ENCODE peak calls at places on chromosomes 6 and 20, in four cellular contexts. One of them, this sample, is unnamed.

GRCh38 chr6:127737009-127737486 is 160.1 kb downstream of the C6orf58 start:
- DNase-seq in choroid plexus epithelial cell: peak
- DNase-seq in kidney epithelial cell: peak
- DNase-seq in adrenal gland: peak
- DNase-seq in this sample: peak

GRCh38 chr6:101396552-101397173 is 3.2 kb downstream of the GRIK2 start:
- DNase-seq in choroid plexus epithelial cell: peak
- DNase-seq in adrenal gland: no peak
- DNase-seq in kidney epithelial cell: no peak
- DNase-seq in this sample: peak

GRCh38 chr6:73951186-73951585 is 255.2 kb downstream of the CD109 start:
- DNase-seq in kidney epithelial cell: no peak
- DNase-seq in choroid plexus epithelial cell: no peak
- DNase-seq in adrenal gland: no peak
- DNase-seq in this sample: no peak

GRCh38 chr6:85684125-85684808 is 41.6 kb upstream of the SYNCRIP start:
- DNase-seq in adrenal gland: no peak
- DNase-seq in kidney epithelial cell: no peak
- DNase-seq in choroid plexus epithelial cell: peak
- DNase-seq in this sample: no peak

GRCh38 chr6:52995913-52996685 is 1.0 kb upstream of the GSTA4 start:
- DNase-seq in adrenal gland: peak
- DNase-seq in kidney epithelial cell: no peak
- DNase-seq in choroid plexus epithelial cell: peak
- DNase-seq in this sample: peak

GRCh38 chr6:47073125-47074110 is 31.3 kb upstream of the ADGRF1 start:
- DNase-seq in choroid plexus epithelial cell: peak
- DNase-seq in adrenal gland: no peak
- DNase-seq in kidney epithelial cell: no peak
- DNase-seq in this sample: no peak

GRCh38 chr6:70956451-70957283 is at the start of gene B3GAT2:
- DNase-seq in choroid plexus epithelial cell: peak
- DNase-seq in adrenal gland: no peak
- DNase-seq in kidney epithelial cell: no peak
- DNase-seq in this sample: peak

GRCh38 chr6:149094934-149095341 is 222.6 kb upstream of the TAB2 start:
- DNase-seq in kidney epithelial cell: no peak
- DNase-seq in choroid plexus epithelial cell: peak
- DNase-seq in adrenal gland: no peak
- DNase-seq in this sample: peak

GRCh38 chr6:81228912-81229540 is 523.5 kb downstream of the TENT5A start:
- DNase-seq in kidney epithelial cell: no peak
- DNase-seq in adrenal gland: no peak
- DNase-seq in choroid plexus epithelial cell: peak
- DNase-seq in this sample: peak

GRCh38 chr20:19756756-19757486 is 1.1 kb upstream of the RIN2 start:
- DNase-seq in choroid plexus epithelial cell: no peak
- DNase-seq in kidney epithelial cell: no peak
- DNase-seq in adrenal gland: no peak
- DNase-seq in this sample: peak

GRCh38 chr20:63128956-63129355 is 87.0 kb downstream of the YTHDF1 start:
- DNase-seq in choroid plexus epithelial cell: no peak
- DNase-seq in adrenal gland: no peak
- DNase-seq in kidney epithelial cell: no peak
- DNase-seq in this sample: no peak

GRCh38 chr20:46333136-46333991 is 25.1 kb upstream of the CDH22 start:
- DNase-seq in kidney epithelial cell: no peak
- DNase-seq in choroid plexus epithelial cell: no peak
- DNase-seq in adrenal gland: peak
- DNase-seq in this sample: no peak

GRCh38 chr6:5865492-5866031 is 141.2 kb downstream of the NRN1 start:
- DNase-seq in choroid plexus epithelial cell: no peak
- DNase-seq in adrenal gland: no peak
- DNase-seq in kidney epithelial cell: no peak
- DNase-seq in this sample: no peak

GRCh38 chr6:56677559-56677958 is 34.9 kb upstream of the DST start:
- DNase-seq in adrenal gland: no peak
- DNase-seq in kidney epithelial cell: no peak
- DNase-seq in choroid plexus epithelial cell: peak
- DNase-seq in this sample: no peak

GRCh38 chr6:1337791-1338190 is 25.9 kb downstream of the FOXQ1 start:
- DNase-seq in choroid plexus epithelial cell: no peak
- DNase-seq in kidney epithelial cell: no peak
- DNase-seq in adrenal gland: no peak
- DNase-seq in this sample: no peak

GRCh38 chr20:14707865-14708574 is 370.6 kb upstream of the FLRT3 start:
- DNase-seq in kidney epithelial cell: no peak
- DNase-seq in choroid plexus epithelial cell: no peak
- DNase-seq in adrenal gland: no peak
- DNase-seq in this sample: no peak

GRCh38 chr6:19925533-19925932 is 88.4 kb downstream of the ID4 start:
- DNase-seq in adrenal gland: no peak
- DNase-seq in kidney epithelial cell: no peak
- DNase-seq in choroid plexus epithelial cell: no peak
- DNase-seq in this sample: no peak

GRCh38 chr20:48728042-48728837 is 99.6 kb downstream of the PREX1 start:
- DNase-seq in adrenal gland: no peak
- DNase-seq in choroid plexus epithelial cell: no peak
- DNase-seq in kidney epithelial cell: no peak
- DNase-seq in this sample: no peak

GRCh38 chr20:33731693-33732165 is at the start of gene ZNF341:
- DNase-seq in kidney epithelial cell: no peak
- DNase-seq in choroid plexus epithelial cell: no peak
- DNase-seq in adrenal gland: peak
- DNase-seq in this sample: peak

GRCh38 chr6:167787896-167788530 is 38.7 kb upstream of the AFDN start:
- DNase-seq in kidney epithelial cell: no peak
- DNase-seq in choroid plexus epithelial cell: no peak
- DNase-seq in adrenal gland: peak
- DNase-seq in this sample: no peak

GRCh38 chr20:62236674-62236996 is 1.7 kb upstream of the OSBPL2 start:
- DNase-seq in adrenal gland: no peak
- DNase-seq in choroid plexus epithelial cell: no peak
- DNase-seq in kidney epithelial cell: no peak
- DNase-seq in this sample: no peak

GRCh38 chr6:110776413-110776812 is 38.9 kb downstream of the CDK19 start:
- DNase-seq in adrenal gland: no peak
- DNase-seq in kidney epithelial cell: no peak
- DNase-seq in choroid plexus epithelial cell: no peak
- DNase-seq in this sample: no peak

GRCh38 chr6:55512904-55513303 is 66.1 kb downstream of the HMGCLL1 start:
- DNase-seq in adrenal gland: no peak
- DNase-seq in choroid plexus epithelial cell: no peak
- DNase-seq in kidney epithelial cell: no peak
- DNase-seq in this sample: no peak

GRCh38 chr6:47337519-47337918 is 27.8 kb upstream of the TNFRSF21 start:
- DNase-seq in kidney epithelial cell: no peak
- DNase-seq in choroid plexus epithelial cell: no peak
- DNase-seq in adrenal gland: no peak
- DNase-seq in this sample: no peak

GRCh38 chr20:13355386-13355785 is 134.3 kb downstream of the ISM1 start:
- DNase-seq in adrenal gland: no peak
- DNase-seq in choroid plexus epithelial cell: no peak
- DNase-seq in kidney epithelial cell: no peak
- DNase-seq in this sample: no peak

GRCh38 chr20:38764563-38765355 is 16.5 kb downstream of the ACTR5 start:
- DNase-seq in choroid plexus epithelial cell: peak
- DNase-seq in kidney epithelial cell: peak
- DNase-seq in adrenal gland: peak
- DNase-seq in this sample: peak

GRCh38 chr20:12255571-12255970 is 337.9 kb downstream of the BTBD3 start:
- DNase-seq in kidney epithelial cell: no peak
- DNase-seq in choroid plexus epithelial cell: no peak
- DNase-seq in adrenal gland: no peak
- DNase-seq in this sample: no peak

GRCh38 chr6:112881828-112882227 is 534.7 kb downstream of the RFPL4B start:
- DNase-seq in kidney epithelial cell: no peak
- DNase-seq in choroid plexus epithelial cell: no peak
- DNase-seq in adrenal gland: no peak
- DNase-seq in this sample: no peak

GRCh38 chr20:48635791-48636267 is 192.0 kb downstream of the PREX1 start:
- DNase-seq in kidney epithelial cell: no peak
- DNase-seq in choroid plexus epithelial cell: peak
- DNase-seq in adrenal gland: peak
- DNase-seq in this sample: peak

GRCh38 chr6:81820979-81821378 is 68.5 kb upstream of the TENT5A start:
- DNase-seq in adrenal gland: no peak
- DNase-seq in kidney epithelial cell: no peak
- DNase-seq in choroid plexus epithelial cell: no peak
- DNase-seq in this sample: no peak

GRCh38 chr6:105400501-105400900 is 2.4 kb downstream of the PREP start:
- DNase-seq in kidney epithelial cell: no peak
- DNase-seq in adrenal gland: no peak
- DNase-seq in choroid plexus epithelial cell: no peak
- DNase-seq in this sample: no peak

GRCh38 chr6:105401247-105402089 is 1.4 kb downstream of the PREP start:
- DNase-seq in choroid plexus epithelial cell: peak
- DNase-seq in adrenal gland: no peak
- DNase-seq in kidney epithelial cell: no peak
- DNase-seq in this sample: peak

GRCh38 chr6:105402090-105402980 is 547 bp downstream of the PREP start:
- DNase-seq in kidney epithelial cell: no peak
- DNase-seq in adrenal gland: peak
- DNase-seq in choroid plexus epithelial cell: peak
- DNase-seq in this sample: peak

GRCh38 chr6:105398859-105399258 is 4.0 kb downstream of the PREP start:
- DNase-seq in kidney epithelial cell: no peak
- DNase-seq in adrenal gland: no peak
- DNase-seq in choroid plexus epithelial cell: no peak
- DNase-seq in this sample: no peak

GRCh38 chr6:105402981-105403935 is at the start of gene PREP:
- DNase-seq in adrenal gland: peak
- DNase-seq in kidney epithelial cell: no peak
- DNase-seq in choroid plexus epithelial cell: peak
- DNase-seq in this sample: peak
- TF ChIP-seq CTCF in adrenal gland: peak
- TF ChIP-seq CTCF in kidney epithelial cell: peak
- TF ChIP-seq CTCF in choroid plexus epithelial cell: peak
- TF ChIP-seq CTCF in this sample: peak

GRCh38 chr6:26578279-26578678 is 18.5 kb upstream of the ABT1 start:
- DNase-seq in choroid plexus epithelial cell: no peak
- DNase-seq in adrenal gland: no peak
- DNase-seq in kidney epithelial cell: no peak
- DNase-seq in this sample: no peak
- H3K4me3 ChIP-seq in choroid plexus epithelial cell: no peak
- H3K4me3 ChIP-seq in adrenal gland: no peak
- H3K4me3 ChIP-seq in kidney epithelial cell: no peak
- H3K4me3 ChIP-seq in this sample: no peak

GRCh38 chr6:34695729-34696188 is 808 bp downstream of the ILRUN start:
- DNase-seq in adrenal gland: no peak
- DNase-seq in choroid plexus epithelial cell: no peak
- DNase-seq in kidney epithelial cell: no peak
- DNase-seq in this sample: no peak

GRCh38 chr6:34697904-34698557 is 1.5 kb upstream of the ILRUN start:
- DNase-seq in kidney epithelial cell: no peak
- DNase-seq in adrenal gland: no peak
- DNase-seq in choroid plexus epithelial cell: no peak
- DNase-seq in this sample: no peak

GRCh38 chr6:34697544-34697836 is 923 bp upstream of the ILRUN start:
- DNase-seq in choroid plexus epithelial cell: no peak
- DNase-seq in kidney epithelial cell: no peak
- DNase-seq in adrenal gland: no peak
- DNase-seq in this sample: no peak

GRCh38 chr6:34696739-34697543 is at the start of gene ILRUN:
- DNase-seq in choroid plexus epithelial cell: peak
- DNase-seq in adrenal gland: peak
- DNase-seq in kidney epithelial cell: peak
- DNase-seq in this sample: peak

GRCh38 chr6:34696189-34696738 is 303 bp downstream of the ILRUN start:
- DNase-seq in kidney epithelial cell: no peak
- DNase-seq in choroid plexus epithelial cell: peak
- DNase-seq in adrenal gland: peak
- DNase-seq in this sample: peak
- TF ChIP-seq CTCF in kidney epithelial cell: no peak
- TF ChIP-seq CTCF in choroid plexus epithelial cell: no peak
- TF ChIP-seq CTCF in adrenal gland: no peak
- TF ChIP-seq CTCF in this sample: no peak

GRCh38 chr6:139981066-139981624 is 606.7 kb upstream of the CITED2 start:
- DNase-seq in adrenal gland: no peak
- DNase-seq in choroid plexus epithelial cell: peak
- DNase-seq in kidney epithelial cell: no peak
- DNase-seq in this sample: no peak

GRCh38 chr6:139982652-139983051 is 608.2 kb upstream of the CITED2 start:
- DNase-seq in choroid plexus epithelial cell: peak
- DNase-seq in kidney epithelial cell: no peak
- DNase-seq in adrenal gland: no peak
- DNase-seq in this sample: peak

GRCh38 chr6:139984317-139984716 is 609.9 kb upstream of the CITED2 start:
- DNase-seq in choroid plexus epithelial cell: no peak
- DNase-seq in adrenal gland: no peak
- DNase-seq in kidney epithelial cell: no peak
- DNase-seq in this sample: no peak

GRCh38 chr6:139983555-139984276 is 609.3 kb upstream of the CITED2 start:
- DNase-seq in kidney epithelial cell: no peak
- DNase-seq in adrenal gland: no peak
- DNase-seq in choroid plexus epithelial cell: peak
- DNase-seq in this sample: peak

DNA sequence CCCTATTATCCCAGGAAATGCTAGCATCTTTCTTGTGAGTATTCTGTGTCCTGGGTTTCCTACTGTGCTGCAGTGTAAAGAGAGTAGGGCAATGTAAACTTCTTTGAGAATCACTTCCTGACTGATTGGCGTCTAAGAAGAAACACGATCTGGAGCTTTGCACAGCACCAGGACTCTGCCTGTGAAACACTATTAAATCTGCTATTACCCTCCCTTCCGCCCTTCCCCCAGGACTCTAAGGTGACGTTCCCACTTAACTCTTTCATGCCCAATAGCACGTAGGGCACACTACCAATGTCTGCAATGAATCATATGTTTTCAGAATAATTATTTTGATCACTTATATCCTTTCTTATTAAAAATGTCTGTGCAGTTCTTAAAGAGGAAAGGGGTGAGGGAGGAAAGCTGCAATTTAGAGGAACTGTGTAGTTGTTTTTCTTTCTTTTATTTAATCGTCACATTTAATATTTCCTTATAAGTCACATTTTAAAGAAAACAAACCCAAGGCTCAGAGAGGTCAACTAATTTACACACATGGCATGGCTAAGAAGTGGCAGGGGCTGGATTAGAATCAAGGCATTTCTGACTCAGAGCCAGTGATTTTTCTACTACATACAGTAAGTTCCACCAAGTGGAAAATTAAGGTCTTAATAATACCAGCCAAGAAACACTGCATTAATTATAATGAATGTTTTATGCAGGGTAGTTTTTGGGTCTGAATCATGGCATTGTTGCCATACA is 607.5 kb upstream of the CITED2 start:
- DNase-seq in kidney epithelial cell: no peak
- DNase-seq in choroid plexus epithelial cell: peak
- DNase-seq in adrenal gland: no peak
- DNase-seq in this sample: peak
- H3K4me3 ChIP-seq in kidney epithelial cell: no peak
- H3K4me3 ChIP-seq in choroid plexus epithelial cell: no peak
- H3K4me3 ChIP-seq in adrenal gland: no peak
- H3K4me3 ChIP-seq in this sample: no peak

GRCh38 chr6:131929227-131929626 is 21.9 kb downstream of the CCN2 start:
- DNase-seq in adrenal gland: no peak
- DNase-seq in kidney epithelial cell: no peak
- DNase-seq in choroid plexus epithelial cell: no peak
- DNase-seq in this sample: no peak
- TF ChIP-seq CTCF in adrenal gland: no peak
- TF ChIP-seq CTCF in kidney epithelial cell: peak
- TF ChIP-seq CTCF in choroid plexus epithelial cell: peak
- TF ChIP-seq CTCF in this sample: no peak

This sample was measured in astrocyte of the spinal cord.